ENCODE peak calls at places on chromosomes 7 and 10, in four cellular contexts. One of them, this sample, is unnamed.
A peak's percentile ranks its signal among the peaks of the same experiment; 100 is the strongest.

GRCh38 chr10:92846-93245 is 42.4 kb upstream of the ZMYND11 start:
- DNase-seq in Panc1: no peak
- DNase-seq in uterus: no peak
- DNase-seq in adrenal gland: no peak
- DNase-seq in this sample: no peak

GRCh38 chr7:34181271-34181958 is 276.1 kb downstream of the BMPER start:
- DNase-seq in uterus: no peak
- DNase-seq in Panc1: no peak
- DNase-seq in adrenal gland: no peak
- DNase-seq in this sample: no peak

GRCh38 chr7:130366561-130366960 is 13.7 kb upstream of the CPA1 start:
- DNase-seq in Panc1: no peak
- DNase-seq in adrenal gland: no peak
- DNase-seq in uterus: peak; percentile 12
- DNase-seq in this sample: no peak

GRCh38 chr10:17785276-17785935 is 23.7 kb upstream of the MRC1 start:
- DNase-seq in uterus: no peak
- DNase-seq in adrenal gland: peak; percentile 43
- DNase-seq in Panc1: no peak
- DNase-seq in this sample: peak; percentile 57

GRCh38 chr10:43221419-43222293 is 45.2 kb downstream of the RASGEF1A start:
- DNase-seq in Panc1: no peak
- DNase-seq in adrenal gland: no peak
- DNase-seq in uterus: no peak
- DNase-seq in this sample: peak; percentile 7

GRCh38 chr7:151117565-151117964 is 31.3 kb downstream of the AGAP3 start:
- DNase-seq in uterus: no peak
- DNase-seq in adrenal gland: no peak
- DNase-seq in Panc1: no peak
- DNase-seq in this sample: no peak

GRCh38 chr7:122896509-122896908 is 10.2 kb upstream of the CADPS2 start:
- DNase-seq in adrenal gland: no peak
- DNase-seq in uterus: no peak
- DNase-seq in Panc1: no peak
- DNase-seq in this sample: no peak

GRCh38 chr10:48804740-48805182 is 120.1 kb downstream of the WDFY4 start:
- DNase-seq in adrenal gland: no peak
- DNase-seq in uterus: no peak
- DNase-seq in Panc1: no peak
- DNase-seq in this sample: no peak

GRCh38 chr7:50314778-50315177 is 10.3 kb downstream of the IKZF1 start:
- DNase-seq in Panc1: no peak
- DNase-seq in adrenal gland: no peak
- DNase-seq in uterus: no peak
- DNase-seq in this sample: no peak

GRCh38 chr7:45178241-45179225 is 20.9 kb downstream of the RAMP3 start:
- DNase-seq in adrenal gland: no peak
- DNase-seq in uterus: peak; percentile 6
- DNase-seq in Panc1: no peak
- DNase-seq in this sample: peak; percentile 55

GRCh38 chr7:129724796-129725195 is 113.3 kb downstream of the NRF1 start:
- DNase-seq in adrenal gland: no peak
- DNase-seq in Panc1: no peak
- DNase-seq in uterus: no peak
- DNase-seq in this sample: no peak

GRCh38 chr7:5598261-5598761 is 174.7 kb upstream of the TNRC18 start:
- DNase-seq in adrenal gland: no peak
- DNase-seq in Panc1: no peak
- DNase-seq in uterus: no peak
- DNase-seq in this sample: no peak

GRCh38 chr10:77081411-77082010 is 556.1 kb downstream of the KCNMA1 start:
- DNase-seq in Panc1: no peak
- DNase-seq in uterus: no peak
- DNase-seq in adrenal gland: no peak
- DNase-seq in this sample: no peak

GRCh38 chr10:112650588-112651030 is 203.6 kb downstream of the VTI1A start:
- DNase-seq in Panc1: no peak
- DNase-seq in adrenal gland: no peak
- DNase-seq in uterus: no peak
- DNase-seq in this sample: no peak

GRCh38 chr7:24119852-24120251 is 164.1 kb upstream of the NPY start:
- DNase-seq in uterus: no peak
- DNase-seq in adrenal gland: no peak
- DNase-seq in Panc1: no peak
- DNase-seq in this sample: no peak

GRCh38 chr10:128263891-128264688 is 137.9 kb upstream of the MKI67 start:
- DNase-seq in Panc1: peak; percentile 25
- DNase-seq in uterus: peak; percentile 19
- DNase-seq in adrenal gland: peak; percentile 69
- DNase-seq in this sample: peak; percentile 41

GRCh38 chr7:6273380-6273837 is 985 bp upstream of the CYTH3 start:
- DNase-seq in Panc1: no peak
- DNase-seq in adrenal gland: peak; percentile 90
- DNase-seq in uterus: peak; percentile 50
- DNase-seq in this sample: no peak

GRCh38 chr10:85967594-85967993 is 399.0 kb downstream of the GRID1 start:
- DNase-seq in Panc1: no peak
- DNase-seq in uterus: no peak
- DNase-seq in adrenal gland: no peak
- DNase-seq in this sample: no peak

GRCh38 chr10:101779544-101780186 is 3.6 kb downstream of the NPM3 start:
- DNase-seq in Panc1: no peak
- DNase-seq in adrenal gland: peak; percentile 84
- DNase-seq in uterus: peak; percentile 66
- DNase-seq in this sample: peak; percentile 82

GRCh38 chr7:25303380-25304321 is 75.4 kb upstream of the NPVF start:
- DNase-seq in adrenal gland: no peak
- DNase-seq in uterus: no peak
- DNase-seq in Panc1: no peak
- DNase-seq in this sample: no peak

GRCh38 chr7:156764016-156764669 is 123.6 kb downstream of the RNF32 start:
- DNase-seq in uterus: peak; percentile 22
- DNase-seq in adrenal gland: peak; percentile 78
- DNase-seq in Panc1: no peak
- DNase-seq in this sample: peak; percentile 23

GRCh38 chr10:653991-654646 is 35.3 kb downstream of the DIP2C start:
- DNase-seq in uterus: no peak
- DNase-seq in Panc1: no peak
- DNase-seq in adrenal gland: peak; percentile 86
- DNase-seq in this sample: no peak

GRCh38 chr10:80491251-80492102 is 37.4 kb downstream of the TSPAN14 start:
- DNase-seq in Panc1: no peak
- DNase-seq in adrenal gland: peak; percentile 50
- DNase-seq in uterus: no peak
- DNase-seq in this sample: peak; percentile 60

GRCh38 chr7:55258631-55259030 is 106.5 kb upstream of the LANCL2 start:
- DNase-seq in Panc1: no peak
- DNase-seq in uterus: no peak
- DNase-seq in adrenal gland: no peak
- DNase-seq in this sample: no peak

GRCh38 chr10:32937824-32938482 is 20.1 kb downstream of the ITGB1 start:
- DNase-seq in Panc1: no peak
- DNase-seq in adrenal gland: peak; percentile 45
- DNase-seq in uterus: no peak
- DNase-seq in this sample: no peak

GRCh38 chr10:6018422-6018821 is 41.1 kb upstream of the IL15RA start:
- DNase-seq in adrenal gland: peak; percentile 46
- DNase-seq in Panc1: no peak
- DNase-seq in uterus: peak; percentile 57
- DNase-seq in this sample: no peak

GRCh38 chr10:62380002-62380401 is 5.8 kb downstream of the ZNF365 start:
- DNase-seq in adrenal gland: no peak
- DNase-seq in Panc1: peak; percentile 85
- DNase-seq in uterus: no peak
- DNase-seq in this sample: no peak

GRCh38 chr7:1901431-1902210 is 231.5 kb downstream of the ELFN1 start:
- DNase-seq in adrenal gland: no peak
- DNase-seq in Panc1: no peak
- DNase-seq in uterus: no peak
- DNase-seq in this sample: no peak

GRCh38 chr10:110007171-110007700 is 548 bp upstream of the ADD3 start:
- DNase-seq in uterus: no peak
- DNase-seq in adrenal gland: peak; percentile 21
- DNase-seq in Panc1: no peak
- DNase-seq in this sample: no peak

GRCh38 chr7:148334959-148335577 is 255.5 kb upstream of the C7orf33 start:
- DNase-seq in uterus: no peak
- DNase-seq in adrenal gland: peak; percentile 3
- DNase-seq in Panc1: no peak
- DNase-seq in this sample: no peak

GRCh38 chr7:139735466-139735865 is 42.3 kb downstream of the HIPK2 start:
- DNase-seq in uterus: no peak
- DNase-seq in adrenal gland: no peak
- DNase-seq in Panc1: no peak
- DNase-seq in this sample: no peak

GRCh38 chr7:139731802-139732470 is 45.9 kb downstream of the HIPK2 start:
- DNase-seq in adrenal gland: peak; percentile 97
- DNase-seq in uterus: peak; percentile 83
- DNase-seq in Panc1: peak; percentile 87
- DNase-seq in this sample: peak; percentile 93

GRCh38 chr7:139734395-139734794 is 43.4 kb downstream of the HIPK2 start:
- DNase-seq in Panc1: peak; percentile 41
- DNase-seq in adrenal gland: peak; percentile 34
- DNase-seq in uterus: peak; percentile 64
- DNase-seq in this sample: peak; percentile 84

GRCh38 chr7:139732471-139733167 is 45.2 kb downstream of the HIPK2 start:
- DNase-seq in uterus: no peak
- DNase-seq in Panc1: no peak
- DNase-seq in adrenal gland: no peak
- DNase-seq in this sample: no peak

GRCh38 chr7:139733751-139734150 is 44.0 kb downstream of the HIPK2 start:
- DNase-seq in uterus: no peak
- DNase-seq in Panc1: no peak
- DNase-seq in adrenal gland: no peak
- DNase-seq in this sample: no peak
- H3K4me1 ChIP-seq in uterus: peaks cover 12% of the 10 kb centered on the region
- H3K4me1 ChIP-seq in Panc1: peaks cover 47% of the 10 kb centered on the region
- H3K4me1 ChIP-seq in adrenal gland: peaks cover 58% of the 10 kb centered on the region
- H3K4me1 ChIP-seq in this sample: peaks cover 80% of the 10 kb centered on the region

DNA sequence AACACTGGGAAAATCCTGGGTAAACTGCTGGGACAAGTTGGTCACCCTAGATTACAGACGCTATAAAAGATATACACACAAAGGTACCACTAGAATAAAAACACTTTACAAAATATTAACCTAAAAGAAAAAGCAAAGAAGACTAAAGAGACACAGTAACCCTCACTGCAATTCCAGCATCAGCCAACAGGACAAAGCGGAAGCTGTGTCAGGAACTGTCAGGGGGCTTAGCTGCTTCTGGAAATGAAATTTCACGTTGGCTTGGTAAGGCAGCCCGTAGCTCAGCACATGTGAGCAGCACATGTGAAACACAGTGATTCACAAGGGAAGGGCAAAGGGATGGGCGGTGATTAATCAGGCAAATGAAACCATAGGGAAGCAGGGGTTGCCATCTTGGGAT is 195.3 kb downstream of the MGMT start:
- DNase-seq in uterus: no peak
- DNase-seq in Panc1: no peak
- DNase-seq in adrenal gland: no peak
- DNase-seq in this sample: no peak
- TF ChIP-seq CTCF in uterus: no peak
- TF ChIP-seq CTCF in Panc1: no peak
- TF ChIP-seq CTCF in adrenal gland: no peak
- TF ChIP-seq CTCF in this sample: no peak

DNA sequence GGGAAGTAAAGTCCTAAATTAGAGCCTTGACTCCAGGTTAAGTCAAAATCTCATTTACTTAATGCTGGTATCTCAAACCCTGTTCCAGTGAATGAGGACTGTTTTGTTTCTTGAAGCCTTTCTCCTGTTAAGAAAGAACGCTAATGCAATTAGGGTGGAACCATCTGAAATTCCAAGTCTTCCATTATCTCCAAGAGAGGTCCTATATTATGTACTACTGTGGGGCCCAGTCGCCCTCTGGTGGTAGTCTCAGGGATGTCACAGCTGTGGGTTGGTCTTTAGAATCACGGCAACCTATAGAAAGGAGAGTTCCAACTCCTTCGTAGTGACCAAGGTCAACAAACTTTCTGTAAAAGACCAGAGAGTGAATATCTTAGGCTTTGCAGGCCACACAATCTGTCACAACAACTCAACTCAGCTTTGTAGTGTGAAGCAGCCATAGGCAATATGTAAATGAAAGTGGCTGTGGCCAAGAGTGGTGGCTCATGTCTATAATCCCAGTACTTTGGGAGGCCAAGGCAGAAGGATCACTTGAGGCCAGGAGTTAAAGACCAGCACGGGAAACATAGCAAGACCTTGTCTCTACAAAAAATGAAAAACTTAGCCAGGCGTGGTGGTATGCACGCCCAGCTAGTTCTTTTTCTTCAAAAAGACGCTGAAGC is 9.3 kb downstream of the RPP38 start:
- DNase-seq in adrenal gland: peak; percentile 78
- DNase-seq in uterus: peak; percentile 50
- DNase-seq in Panc1: peak; percentile 57
- DNase-seq in this sample: peak; percentile 80
- H3K4me3 ChIP-seq in adrenal gland: no peak overlapping the region
- H3K4me3 ChIP-seq in uterus: no peak overlapping the region
- H3K4me3 ChIP-seq in Panc1: no peak overlapping the region
- H3K4me3 ChIP-seq in this sample: no peak overlapping the region

GRCh38 chr7:82167568-82168314 is 275.8 kb downstream of the CACNA2D1 start:
- DNase-seq in uterus: no peak
- DNase-seq in adrenal gland: no peak
- DNase-seq in Panc1: no peak
- DNase-seq in this sample: no peak

GRCh38 chr7:82175319-82175718 is 268.3 kb downstream of the CACNA2D1 start:
- DNase-seq in adrenal gland: no peak
- DNase-seq in Panc1: no peak
- DNase-seq in uterus: no peak
- DNase-seq in this sample: no peak

GRCh38 chr7:82172017-82172416 is 271.6 kb downstream of the CACNA2D1 start:
- DNase-seq in Panc1: no peak
- DNase-seq in adrenal gland: no peak
- DNase-seq in uterus: no peak
- DNase-seq in this sample: no peak

GRCh38 chr7:82172896-82173295 is 270.7 kb downstream of the CACNA2D1 start:
- DNase-seq in uterus: no peak
- DNase-seq in Panc1: no peak
- DNase-seq in adrenal gland: no peak
- DNase-seq in this sample: no peak

GRCh38 chr7:82173400-82174021 is 270.1 kb downstream of the CACNA2D1 start:
- DNase-seq in uterus: no peak
- DNase-seq in adrenal gland: no peak
- DNase-seq in Panc1: no peak
- DNase-seq in this sample: no peak
- H3K4me1 ChIP-seq in uterus: no peaks in the 10 kb centered on the region
- H3K4me1 ChIP-seq in adrenal gland: no peaks in the 10 kb centered on the region
- H3K4me1 ChIP-seq in Panc1: no peaks in the 10 kb centered on the region
- H3K4me1 ChIP-seq in this sample: no peaks in the 10 kb centered on the region

DNA sequence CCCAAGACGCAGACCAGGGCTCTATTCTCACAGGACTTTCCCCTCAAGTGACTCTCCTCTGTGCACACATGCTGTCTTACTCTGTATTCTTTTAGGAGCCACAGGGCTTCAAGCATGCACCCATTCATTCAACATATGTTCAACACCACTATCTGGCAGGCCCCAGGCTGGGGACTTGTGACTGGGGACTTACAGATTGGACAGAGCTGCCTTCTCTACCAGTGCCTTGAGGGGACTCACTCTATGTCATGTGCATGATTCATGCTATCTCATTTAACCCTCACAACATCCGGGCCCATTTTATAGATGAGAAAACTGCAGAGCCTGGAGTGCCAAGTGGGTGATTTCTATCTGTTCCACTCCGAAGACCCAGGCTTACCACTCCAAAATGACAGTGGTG is 34.3 kb downstream of the MYL10 start:
- DNase-seq in adrenal gland: no peak
- DNase-seq in Panc1: no peak
- DNase-seq in uterus: no peak
- DNase-seq in this sample: no peak
- TF ChIP-seq CTCF in adrenal gland: no peak
- TF ChIP-seq CTCF in Panc1: no peak
- TF ChIP-seq CTCF in uterus: no peak
- TF ChIP-seq CTCF in this sample: no peak

This sample was measured in tibial artery.